ENCODE peak calls at places on chromosomes 3 and 15, in seven cellular contexts. J is tibial artery; S is PC-3; Z is upper lobe of right lung; G is CD4-positive, CD25-positive, alpha-beta regulatory T cell; X is AG04450; H is brain microvascular endothelial cell. E is an unnamed sample.
A peak's percentile ranks its signal among the peaks of the same experiment; 100 is the strongest.

GRCh38 chr3:57007513-57008415 is 52.7 kb upstream of the SPATA12 start:
- DNase-seq in J (peak; percentile 85), S (peak; percentile 83), Z (peak; percentile 72), G (no peak), X (peak; percentile 61), H (peak; percentile 82), E (peak; percentile 28)

GRCh38 chr15:76439542-76439941 is 103.0 kb downstream of the ISL2 start:
- DNase-seq in J (no peak), S (no peak), Z (no peak), G (no peak), X (no peak), H (no peak), E (no peak)

GRCh38 chr3:57091471-57091870 is 31.0 kb downstream of the SPATA12 start:
- DNase-seq in J (no peak), S (no peak), Z (no peak), G (no peak), X (peak; percentile 68), H (peak; percentile 22), E (no peak)

GRCh38 chr3:122898298-122898697 is 103.4 kb downstream of the SLC49A4 start:
- DNase-seq in J (no peak), S (no peak), Z (no peak), G (no peak), X (no peak), H (no peak), E (no peak)

GRCh38 chr3:37210230-37210629 is 35.8 kb upstream of the LRRFIP2 start:
- DNase-seq in J (no peak), S (no peak), Z (no peak), G (no peak), X (no peak), H (no peak), E (no peak)

GRCh38 chr3:164332856-164333802 is 745.2 kb downstream of the SI start:
- DNase-seq in J (no peak), S (no peak), Z (no peak), G (no peak), X (no peak), H (peak; percentile 13), E (no peak)

GRCh38 chr3:147410126-147410517 is 957 bp downstream of the ZIC1 start:
- DNase-seq in J (no peak), S (no peak), Z (no peak), G (no peak), X (no peak), H (no peak), E (no peak)

GRCh38 chr3:63979093-63979492 is 44.2 kb downstream of the PSMD6 start:
- DNase-seq in J (no peak), S (no peak), Z (no peak), G (peak; percentile 21), X (no peak), H (peak; percentile 40), E (no peak)

GRCh38 chr3:107630779-107631178 is 108.0 kb downstream of the BBX start:
- DNase-seq in J (no peak), S (no peak), Z (no peak), G (no peak), X (no peak), H (no peak), E (no peak)

GRCh38 chr3:37579181-37579580 is 282.5 kb upstream of the CTDSPL start:
- DNase-seq in J (no peak), S (no peak), Z (no peak), G (no peak), X (no peak), H (no peak), E (no peak)

GRCh38 chr3:182241777-182242556 is 530.2 kb downstream of the SOX2 start:
- DNase-seq in J (peak; percentile 23), S (no peak), Z (no peak), G (no peak), X (no peak), H (no peak), E (no peak)

GRCh38 chr15:55917881-55918296 is 75.5 kb downstream of the NEDD4 start:
- DNase-seq in J (peak; percentile 25), S (peak; percentile 89), Z (no peak), G (no peak), X (peak; percentile 89), H (peak; percentile 85), E (no peak)

GRCh38 chr3:35422826-35423601 is 216.3 kb upstream of the ARPP21 start:
- DNase-seq in J (no peak), S (no peak), Z (no peak), G (no peak), X (no peak), H (peak; percentile 54), E (no peak)

GRCh38 chr3:44136421-44136820 is 105.3 kb upstream of the TOPAZ1 start:
- DNase-seq in J (no peak), S (peak; percentile 31), Z (no peak), G (no peak), X (no peak), H (peak; percentile 24), E (no peak)

GRCh38 chr15:83913034-83913632 is 259.2 kb downstream of the ADAMTSL3 start:
- DNase-seq in J (no peak), S (no peak), Z (no peak), G (no peak), X (no peak), H (no peak), E (no peak)

GRCh38 chr3:43105224-43105596 is 669 bp downstream of the POMGNT2 start:
- DNase-seq in J (no peak), S (no peak), Z (peak; percentile 66), G (no peak), X (no peak), H (no peak), E (peak; percentile 8)

GRCh38 chr3:159664011-159664410 is 324.6 kb upstream of the IL12A start:
- DNase-seq in J (no peak), S (peak; percentile 79), Z (no peak), G (no peak), X (no peak), H (no peak), E (no peak)

DNA sequence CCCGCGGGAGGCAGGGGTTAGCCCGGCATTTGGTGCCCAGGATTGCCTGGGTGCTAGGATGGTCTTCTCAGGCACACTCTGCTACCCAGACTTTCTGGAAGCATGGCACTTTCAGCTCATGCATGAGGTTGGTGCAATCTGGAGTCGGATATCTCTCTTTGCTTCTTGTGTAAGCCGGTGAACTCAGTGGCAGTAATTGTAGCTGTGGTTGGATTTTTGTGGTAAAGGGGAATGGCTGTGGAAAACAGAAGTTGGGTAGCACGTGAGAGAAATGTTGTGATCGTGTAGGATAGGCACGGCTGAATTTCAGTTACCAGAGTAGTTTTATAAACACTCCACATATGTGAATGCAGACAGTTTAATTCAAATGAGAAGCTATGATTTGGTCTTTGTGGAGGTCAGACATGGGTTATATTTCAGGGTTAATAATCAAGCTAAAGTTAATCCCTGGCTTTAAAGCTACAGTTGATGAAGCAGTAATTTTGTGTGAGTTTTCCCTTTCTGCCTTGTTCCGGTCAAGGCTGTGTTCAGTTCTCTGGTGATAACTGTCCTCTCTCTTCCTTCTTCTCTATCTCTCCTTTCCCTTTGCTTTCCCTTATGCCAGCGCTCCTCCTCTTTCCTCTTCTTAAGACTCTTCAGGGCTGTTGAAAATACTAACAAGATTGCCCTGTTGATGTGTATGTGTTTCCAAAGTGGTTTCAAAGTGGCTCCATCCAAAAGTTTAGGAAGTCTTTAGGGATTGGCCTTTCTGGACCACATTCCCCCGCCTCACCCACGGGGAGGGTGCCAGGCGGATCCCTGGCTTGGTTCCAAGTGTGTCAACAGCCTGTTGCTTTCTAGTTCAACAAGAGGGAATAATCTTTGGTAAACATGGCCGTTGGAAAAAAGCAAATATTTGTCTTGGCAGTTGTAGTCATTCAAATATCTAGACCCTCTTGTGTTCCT is 404.6 kb upstream of the C2CD4B start:
- DNase-seq in J (peak; percentile 80), S (peak; percentile 92), Z (peak; percentile 83), G (no peak), X (peak; percentile 91), H (peak; percentile 58), E (no peak)
- H3K27me3 ChIP-seq in J (no peaks in the 10 kb centered on the region), S (no peaks in the 10 kb centered on the region), Z (no peaks in the 10 kb centered on the region), G (no peaks in the 10 kb centered on the region), X (peaks cover 3% of the 10 kb centered on the region), H (no peaks in the 10 kb centered on the region), E (no peaks in the 10 kb centered on the region)

DNA sequence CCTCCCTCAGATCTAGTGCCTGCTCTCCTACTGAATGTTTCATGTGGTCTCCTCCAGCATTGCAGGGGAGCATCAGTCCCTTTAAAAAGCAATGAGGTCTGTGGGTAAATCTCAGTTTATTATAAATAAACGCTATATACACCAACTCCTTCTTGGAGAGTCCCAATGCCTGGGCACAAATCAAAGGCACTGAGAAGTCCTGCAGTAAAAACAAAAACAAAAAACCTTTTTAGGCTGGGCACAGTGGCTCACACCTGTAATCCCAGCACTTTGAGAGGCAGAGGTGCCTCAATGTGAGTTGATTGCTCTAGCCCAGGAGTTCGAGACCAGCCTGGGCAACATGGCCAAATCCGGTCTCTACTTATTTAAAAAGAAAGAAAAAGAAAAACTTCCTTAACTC is 45.0 kb downstream of the ACAN start:
- DNase-seq in J (no peak), S (no peak), Z (no peak), G (no peak), X (no peak), H (no peak), E (no peak)
- H3K27me3 ChIP-seq in J (no peaks in the 10 kb centered on the region), S (peaks cover 7% of the 10 kb centered on the region), Z (no peaks in the 10 kb centered on the region), G (no peaks in the 10 kb centered on the region), X (peaks cover 17% of the 10 kb centered on the region), H (no peaks in the 10 kb centered on the region), E (no peaks in the 10 kb centered on the region)

GRCh38 chr15:89747708-89748682 is 3.1 kb downstream of the MESP1 start:
- DNase-seq in J (no peak), S (no peak), Z (no peak), G (no peak), X (no peak), H (no peak), E (no peak)

GRCh38 chr15:89745131-89745530 is 5.9 kb downstream of the MESP1 start:
- DNase-seq in J (no peak), S (no peak), Z (no peak), G (no peak), X (no peak), H (no peak), E (no peak)

GRCh38 chr15:89743594-89743993 is 7.5 kb downstream of the MESP1 start:
- DNase-seq in J (no peak), S (peak; percentile 31), Z (no peak), G (no peak), X (no peak), H (no peak), E (no peak)

GRCh38 chr15:89746386-89746974 is 4.6 kb downstream of the MESP1 start:
- DNase-seq in J (no peak), S (no peak), Z (no peak), G (no peak), X (no peak), H (no peak), E (no peak)

GRCh38 chr15:89745768-89746167 is 5.3 kb downstream of the MESP1 start:
- DNase-seq in J (no peak), S (no peak), Z (no peak), G (no peak), X (no peak), H (no peak), E (no peak)
- H3K27me3 ChIP-seq in J (peaks cover 43% of the 10 kb centered on the region), S (no peaks in the 10 kb centered on the region), Z (peaks cover 7% of the 10 kb centered on the region), G (no peaks in the 10 kb centered on the region), X (peaks cover 46% of the 10 kb centered on the region), H (peaks cover 3% of the 10 kb centered on the region), E (peaks cover 8% of the 10 kb centered on the region)

DNA sequence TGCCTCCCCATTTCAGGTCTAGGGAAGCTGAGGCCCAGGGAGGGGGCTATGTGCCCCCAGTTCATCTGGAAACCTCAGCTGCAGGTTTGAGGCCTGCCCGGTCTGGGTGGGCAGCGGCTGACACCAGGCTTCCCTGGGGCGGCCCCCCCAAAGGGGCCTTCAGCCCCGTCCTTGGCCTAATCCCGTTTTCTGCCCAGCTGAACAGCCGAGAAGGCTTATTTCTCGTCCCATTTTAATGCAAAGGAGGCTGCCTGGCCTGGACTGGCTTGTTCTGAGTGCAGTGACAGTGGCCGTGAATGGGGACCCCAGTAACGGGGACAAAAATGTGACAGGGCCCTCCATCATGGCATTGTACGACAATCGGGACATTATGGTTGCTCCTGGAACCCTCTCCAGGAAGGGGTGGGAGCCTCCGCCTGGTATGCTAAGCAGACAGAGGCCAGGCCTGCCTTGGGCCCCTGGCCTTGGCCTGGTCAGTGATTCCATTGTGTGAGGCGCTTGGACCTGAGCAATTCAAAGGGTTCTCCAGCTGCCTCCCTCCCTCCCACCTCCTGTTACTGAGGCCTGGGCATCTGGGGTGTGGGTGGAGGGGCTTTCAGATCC is 93.9 kb downstream of the WNT7A start:
- DNase-seq in J (no peak), S (no peak), Z (no peak), G (no peak), X (no peak), H (no peak), E (no peak)
- H3K27me3 ChIP-seq in J (peaks cover 67% of the 10 kb centered on the region), S (no peaks in the 10 kb centered on the region), Z (peaks cover 4% of the 10 kb centered on the region), G (no peaks in the 10 kb centered on the region), X (no peaks in the 10 kb centered on the region), H (no peaks in the 10 kb centered on the region), E (no peaks in the 10 kb centered on the region)

E was measured in CD4-positive, alpha-beta T cell.